ENCODE peak calls at places on chromosomes 6 and 20, in five cellular contexts. One of them, this sample, is unnamed.

GRCh38 chr6:111552241-111552744 is 53.4 kb downstream of the TRAF3IP2 start:
- DNase-seq in iPS DF 6.9: no peak
- DNase-seq in neural crest cell: no peak
- DNase-seq in MCF 10A: peak
- DNase-seq in NCI-H345: peak
- DNase-seq in this sample: peak

GRCh38 chr6:20840675-20841074 is 306.4 kb downstream of the CDKAL1 start:
- DNase-seq in iPS DF 6.9: no peak
- DNase-seq in neural crest cell: no peak
- DNase-seq in MCF 10A: no peak
- DNase-seq in NCI-H345: no peak
- DNase-seq in this sample: no peak

GRCh38 chr6:40210628-40211056 is 276.4 kb upstream of the MOCS1 start:
- DNase-seq in iPS DF 6.9: no peak
- DNase-seq in neural crest cell: no peak
- DNase-seq in MCF 10A: no peak
- DNase-seq in NCI-H345: no peak
- DNase-seq in this sample: no peak

GRCh38 chr6:105645958-105646357 is 243.1 kb upstream of the PREP start:
- DNase-seq in iPS DF 6.9: no peak
- DNase-seq in neural crest cell: no peak
- DNase-seq in MCF 10A: no peak
- DNase-seq in NCI-H345: no peak
- DNase-seq in this sample: no peak

GRCh38 chr20:62437985-62438384 is 10.6 kb upstream of the RBBP8NL start:
- DNase-seq in iPS DF 6.9: no peak
- DNase-seq in neural crest cell: no peak
- DNase-seq in MCF 10A: no peak
- DNase-seq in NCI-H345: peak
- DNase-seq in this sample: no peak

GRCh38 chr6:107488875-107489635 is 862 bp upstream of the SOBP start:
- DNase-seq in iPS DF 6.9: no peak
- DNase-seq in neural crest cell: peak
- DNase-seq in MCF 10A: no peak
- DNase-seq in NCI-H345: peak
- DNase-seq in this sample: no peak

GRCh38 chr6:28462401-28462800 is 19.1 kb upstream of the ZSCAN23 start:
- DNase-seq in iPS DF 6.9: no peak
- DNase-seq in neural crest cell: no peak
- DNase-seq in MCF 10A: no peak
- DNase-seq in NCI-H345: no peak
- DNase-seq in this sample: no peak

GRCh38 chr6:140897804-140898573 is 1234.7 kb upstream of the GJE1 start:
- DNase-seq in iPS DF 6.9: no peak
- DNase-seq in neural crest cell: no peak
- DNase-seq in MCF 10A: no peak
- DNase-seq in NCI-H345: no peak
- DNase-seq in this sample: no peak

GRCh38 chr20:25397081-25397480 is 6.4 kb upstream of the ABHD12 start:
- DNase-seq in iPS DF 6.9: no peak
- DNase-seq in neural crest cell: no peak
- DNase-seq in MCF 10A: no peak
- DNase-seq in NCI-H345: no peak
- DNase-seq in this sample: no peak

GRCh38 chr6:105429676-105430075 is 26.8 kb upstream of the PREP start:
- DNase-seq in iPS DF 6.9: no peak
- DNase-seq in neural crest cell: no peak
- DNase-seq in MCF 10A: no peak
- DNase-seq in NCI-H345: no peak
- DNase-seq in this sample: no peak

GRCh38 chr20:62793757-62794006 is 2.6 kb upstream of the MRGBP start:
- DNase-seq in iPS DF 6.9: no peak
- DNase-seq in neural crest cell: no peak
- DNase-seq in MCF 10A: no peak
- DNase-seq in NCI-H345: no peak
- DNase-seq in this sample: no peak

GRCh38 chr20:53803492-53804155 is 210.0 kb upstream of the ZNF217 start:
- DNase-seq in iPS DF 6.9: no peak
- DNase-seq in neural crest cell: no peak
- DNase-seq in MCF 10A: no peak
- DNase-seq in NCI-H345: no peak
- DNase-seq in this sample: no peak

This sample was measured in bronchial epithelial cell.